ENCODE peak calls at places on chromosomes 1 and 21, in four cellular contexts. One of them, this sample, is unnamed.

GRCh38 chr1:44220755-44221154 is 7.5 kb downstream of the DMAP1 start:
- DNase-seq in heart right ventricle: no peak
- DNase-seq in left cardiac atrium: no peak
- DNase-seq in A549: no peak
- DNase-seq in this sample: no peak

GRCh38 chr21:33418686-33419085 is 15.5 kb downstream of the IFNGR2 start:
- DNase-seq in heart right ventricle: peak
- DNase-seq in left cardiac atrium: peak
- DNase-seq in A549: no peak
- DNase-seq in this sample: peak

GRCh38 chr1:21254335-21254951 is 35.8 kb downstream of the ECE1 start:
- DNase-seq in left cardiac atrium: no peak
- DNase-seq in heart right ventricle: peak
- DNase-seq in A549: no peak
- DNase-seq in this sample: peak

GRCh38 chr1:230978491-230979388 is at the start of the genes ARV1 and TTC13:
- DNase-seq in left cardiac atrium: peak
- DNase-seq in A549: peak
- DNase-seq in heart right ventricle: peak
- DNase-seq in this sample: peak

GRCh38 chr1:57824535-57824934 is 400.7 kb upstream of the DAB1 start:
- DNase-seq in left cardiac atrium: no peak
- DNase-seq in heart right ventricle: no peak
- DNase-seq in A549: no peak
- DNase-seq in this sample: no peak

GRCh38 chr21:45865106-45865835 is 116.3 kb upstream of the COL6A1 start:
- DNase-seq in A549: no peak
- DNase-seq in left cardiac atrium: peak
- DNase-seq in heart right ventricle: no peak
- DNase-seq in this sample: no peak

GRCh38 chr1:67211589-67212563 is 45.6 kb downstream of the IL23R start:
- DNase-seq in left cardiac atrium: no peak
- DNase-seq in A549: peak
- DNase-seq in heart right ventricle: peak
- DNase-seq in this sample: no peak

GRCh38 chr1:208242829-208243521 is 1.2 kb downstream of the PLXNA2 start:
- DNase-seq in left cardiac atrium: no peak
- DNase-seq in heart right ventricle: no peak
- DNase-seq in A549: peak
- DNase-seq in this sample: peak

GRCh38 chr1:34982820-34983376 is 2.2 kb downstream of the TMEM35B start:
- DNase-seq in A549: no peak
- DNase-seq in heart right ventricle: no peak
- DNase-seq in left cardiac atrium: no peak
- DNase-seq in this sample: no peak

GRCh38 chr1:41516168-41516961 is 31.9 kb upstream of the EDN2 start:
- DNase-seq in left cardiac atrium: peak
- DNase-seq in heart right ventricle: peak
- DNase-seq in A549: peak
- DNase-seq in this sample: peak

GRCh38 chr1:150235436-150235851 is 468 bp downstream of the ANP32E start:
- DNase-seq in heart right ventricle: peak
- DNase-seq in left cardiac atrium: no peak
- DNase-seq in A549: no peak
- DNase-seq in this sample: no peak

This sample was measured in psoas muscle.